ENCODE peak calls at places on chromosomes 5 and 9, in seven cellular contexts. One of them, this sample, is unnamed.

GRCh38 chr5:144403058-144403457 is 232.4 kb downstream of the KCTD16 start:
- DNase-seq in KG1: no peak
- DNase-seq in breast epithelium: no peak
- DNase-seq in cardiac fibroblast: no peak
- DNase-seq in kidney epithelial cell: no peak
- DNase-seq in mucosa of descending colon: no peak
- DNase-seq in AG09309: no peak
- DNase-seq in this sample: no peak

GRCh38 chr9:110317921-110318320 is 19.7 kb downstream of the TXNDC8 start:
- DNase-seq in KG1: no peak
- DNase-seq in breast epithelium: no peak
- DNase-seq in cardiac fibroblast: no peak
- DNase-seq in kidney epithelial cell: no peak
- DNase-seq in mucosa of descending colon: no peak
- DNase-seq in AG09309: no peak
- DNase-seq in this sample: no peak

GRCh38 chr5:128534729-128535128 is 3.3 kb downstream of the FBN2 start:
- DNase-seq in KG1: no peak
- DNase-seq in breast epithelium: no peak
- DNase-seq in cardiac fibroblast: peak; percentile 48
- DNase-seq in kidney epithelial cell: no peak
- DNase-seq in mucosa of descending colon: no peak
- DNase-seq in AG09309: no peak
- DNase-seq in this sample: no peak

GRCh38 chr9:91946825-91947224 is 3.2 kb downstream of the ROR2 start:
- DNase-seq in KG1: no peak
- DNase-seq in breast epithelium: no peak
- DNase-seq in cardiac fibroblast: no peak
- DNase-seq in kidney epithelial cell: no peak
- DNase-seq in mucosa of descending colon: no peak
- DNase-seq in AG09309: no peak
- DNase-seq in this sample: no peak

GRCh38 chr5:133423618-133424282 is 188.6 kb downstream of the FSTL4 start:
- DNase-seq in KG1: peak; percentile 6
- DNase-seq in breast epithelium: no peak
- DNase-seq in cardiac fibroblast: peak; percentile 45
- DNase-seq in kidney epithelial cell: no peak
- DNase-seq in mucosa of descending colon: peak; percentile 73
- DNase-seq in AG09309: no peak
- DNase-seq in this sample: peak; percentile 70

GRCh38 chr5:90135979-90136378 is 273.6 kb downstream of the CETN3 start:
- DNase-seq in KG1: no peak
- DNase-seq in breast epithelium: no peak
- DNase-seq in cardiac fibroblast: no peak
- DNase-seq in kidney epithelial cell: no peak
- DNase-seq in mucosa of descending colon: peak; percentile 70
- DNase-seq in AG09309: no peak
- DNase-seq in this sample: peak; percentile 72

GRCh38 chr9:107299437-107299836 is 16.4 kb downstream of the RAD23B start:
- DNase-seq in KG1: no peak
- DNase-seq in breast epithelium: no peak
- DNase-seq in cardiac fibroblast: no peak
- DNase-seq in kidney epithelial cell: no peak
- DNase-seq in mucosa of descending colon: no peak
- DNase-seq in AG09309: no peak
- DNase-seq in this sample: no peak

GRCh38 chr5:37568018-37568753 is 189.1 kb downstream of the WDR70 start:
- DNase-seq in KG1: no peak
- DNase-seq in breast epithelium: no peak
- DNase-seq in cardiac fibroblast: no peak
- DNase-seq in kidney epithelial cell: no peak
- DNase-seq in mucosa of descending colon: no peak
- DNase-seq in AG09309: no peak
- DNase-seq in this sample: no peak

This sample was measured in RPMI8226.